ENCODE peak calls at places on chromosomes 13 and 19, in four cellular contexts. S is AG04450; H is CD8-positive, alpha-beta T cell; O is right atrium auricular region. F is an unnamed sample.

GRCh38 chr13:57345526-57345925 is 178.5 kb downstream of the PRR20E start:
- DNase-seq in S (no peak), H (no peak), O (no peak), F (no peak)

GRCh38 chr13:32669030-32669646 is 82.9 kb downstream of the PDS5B start:
- DNase-seq in S (no peak), H (no peak), O (no peak), F (peak)

GRCh38 chr19:15418112-15418587 is 638 bp downstream of the AKAP8L start:
- DNase-seq in S (no peak), H (no peak), O (no peak), F (no peak)

GRCh38 chr13:46571189-46571901 is 18.4 kb downstream of the LRCH1 start:
- DNase-seq in S (peak), H (no peak), O (no peak), F (no peak)

GRCh38 chr19:54430306-54431254 is 15.3 kb downstream of the TTYH1 start:
- DNase-seq in S (no peak), H (peak), O (no peak), F (peak)

GRCh38 chr13:43095771-43096719 is 72.7 kb downstream of the DNAJC15 start:
- DNase-seq in S (no peak), H (no peak), O (no peak), F (no peak)

GRCh38 chr13:102707465-102707864 is 12.6 kb upstream of the METTL21C start:
- DNase-seq in S (peak), H (no peak), O (no peak), F (no peak)

GRCh38 chr19:40200352-40201099 is 9.3 kb downstream of the MAP3K10 start:
- DNase-seq in S (no peak), H (no peak), O (no peak), F (no peak)

GRCh38 chr19:2330632-2331284 is 2.3 kb downstream of the SPPL2B start:
- DNase-seq in S (no peak), H (no peak), O (no peak), F (no peak)

GRCh38 chr19:53988981-53989380 is 2.5 kb upstream of the CACNG6 start:
- DNase-seq in S (no peak), H (no peak), O (no peak), F (no peak)

GRCh38 chr19:40798997-40799557 is at the start of gene EGLN2:
- DNase-seq in S (no peak), H (no peak), O (no peak), F (no peak)

GRCh38 chr13:90222758-90223157 is 1124.7 kb upstream of the MIR17HG start:
- DNase-seq in S (no peak), H (no peak), O (no peak), F (no peak)

GRCh38 chr13:45728759-45729158 is 26.6 kb downstream of the CBY2 start:
- DNase-seq in S (no peak), H (no peak), O (no peak), F (peak)

GRCh38 chr19:49689133-49690072 is at the start of gene ADM5:
- DNase-seq in S (no peak), H (no peak), O (no peak), F (no peak)

GRCh38 chr19:812049-812816 is 9.5 kb downstream of the PLPPR3 start:
- DNase-seq in S (no peak), H (no peak), O (no peak), F (no peak)

GRCh38 chr13:36360863-36361262 is 14.7 kb upstream of the SPART start:
- DNase-seq in S (no peak), H (no peak), O (no peak), F (no peak)

GRCh38 chr19:45211751-45212381 is 33.3 kb downstream of the BLOC1S3 start:
- DNase-seq in S (no peak), H (no peak), O (peak), F (no peak)

GRCh38 chr13:47588676-47589075 is 412.4 kb downstream of the SUCLA2 start:
- DNase-seq in S (no peak), H (no peak), O (no peak), F (no peak)

GRCh38 chr13:77697208-77698103 is at the start of gene SLAIN1:
- DNase-seq in S (no peak), H (peak), O (peak), F (peak)

GRCh38 chr13:36766295-36766694 is 52.7 kb upstream of the RFXAP start:
- DNase-seq in S (no peak), H (no peak), O (no peak), F (no peak)

GRCh38 chr13:113630804-113631203 is 27.2 kb downstream of the ATP4B start:
- DNase-seq in S (no peak), H (no peak), O (no peak), F (no peak)

GRCh38 chr13:72565893-72566292 is 161.5 kb downstream of the MZT1 start:
- DNase-seq in S (no peak), H (no peak), O (no peak), F (no peak)

GRCh38 chr19:49110567-49110966 is 3.6 kb upstream of the LIN7B start:
- DNase-seq in S (no peak), H (no peak), O (no peak), F (no peak)

GRCh38 chr13:26589754-26590153 is 32.3 kb downstream of the WASF3 start:
- DNase-seq in S (no peak), H (no peak), O (no peak), F (no peak)

GRCh38 chr13:106922384-106922783 is 354.4 kb upstream of the ARGLU1 start:
- DNase-seq in S (no peak), H (no peak), O (no peak), F (no peak)

GRCh38 chr13:110364081-110364480 is 57.0 kb downstream of the COL4A2 start:
- DNase-seq in S (no peak), H (no peak), O (no peak), F (no peak)

GRCh38 chr13:110361365-110361911 is 54.4 kb downstream of the COL4A2 start:
- DNase-seq in S (no peak), H (no peak), O (peak), F (no peak)

GRCh38 chr13:110360598-110360997 is 53.5 kb downstream of the COL4A2 start:
- DNase-seq in S (no peak), H (no peak), O (no peak), F (no peak)

GRCh38 chr13:110365876-110366275 is 58.8 kb downstream of the COL4A2 start:
- DNase-seq in S (no peak), H (no peak), O (no peak), F (no peak)

GRCh38 chr13:110363009-110363408 is 55.9 kb downstream of the COL4A2 start:
- DNase-seq in S (no peak), H (no peak), O (no peak), F (peak)
- TF ChIP-seq CTCF in S (peak), H (no peak), O (no peak), F (no peak)

GRCh38 chr13:31611214-31611613 is 128.1 kb upstream of the RXFP2 start:
- DNase-seq in S (no peak), H (no peak), O (no peak), F (no peak)

GRCh38 chr13:31610270-31610998 is 128.9 kb upstream of the RXFP2 start:
- DNase-seq in S (no peak), H (no peak), O (no peak), F (no peak)

DNA sequence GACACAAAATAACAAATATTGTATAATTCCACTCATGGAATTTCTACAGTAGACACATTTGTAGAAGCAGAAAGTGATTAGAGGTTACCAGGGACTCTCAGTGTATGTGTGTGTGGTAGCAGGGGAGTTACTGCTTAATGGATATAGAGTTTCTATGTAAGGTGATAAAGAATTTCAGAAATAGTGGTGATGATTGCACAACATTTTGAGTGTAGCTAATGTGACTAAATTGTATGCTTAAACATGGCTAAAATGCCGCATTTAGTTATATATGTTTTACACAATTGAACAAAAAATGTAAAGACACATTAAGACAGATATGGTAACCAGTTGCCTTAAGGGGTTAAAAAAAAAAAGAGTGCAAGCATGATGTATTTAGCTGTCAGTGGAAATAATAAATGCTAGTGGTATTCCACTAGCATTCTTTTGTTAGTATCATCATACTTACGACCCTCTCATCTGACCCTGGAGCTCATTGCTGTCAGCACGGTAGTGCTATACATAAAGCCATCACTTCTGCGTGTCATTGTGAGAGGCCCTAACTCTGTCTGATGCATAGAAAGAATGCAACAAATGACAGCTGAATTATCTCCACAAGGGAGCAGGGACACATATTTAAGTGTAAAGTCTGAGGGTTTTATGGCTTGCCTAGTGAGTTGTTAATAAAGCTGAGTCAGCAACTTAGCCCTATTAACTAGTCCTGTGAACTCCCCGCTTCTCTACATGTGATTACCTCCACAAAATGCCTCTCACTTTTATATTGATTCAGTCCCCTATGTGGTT is 134.1 kb upstream of the RXFP2 start:
- DNase-seq in S (no peak), H (no peak), O (no peak), F (no peak)
- TF ChIP-seq CTCF in S (no peak), H (no peak), O (no peak), F (no peak)

GRCh38 chr19:43624933-43625332 is 5.5 kb upstream of the ZNF428 start:
- DNase-seq in S (no peak), H (peak), O (no peak), F (peak)
- TF ChIP-seq CTCF in S (peak), H (peak), O (no peak), F (no peak)

GRCh38 chr19:43950834-43951626 is at the start of gene ZNF221:
- DNase-seq in S (peak), H (peak), O (peak), F (peak)
- TF ChIP-seq CTCF in S (peak), H (no peak), O (no peak), F (no peak)

F was measured in endothelial cell.